ENCODE peak calls at places on chromosome 6, in five cellular contexts. S, Y, V, D and E are unnamed samples.
A peak's percentile ranks its signal among the peaks of the same experiment; 100 is the strongest.

GRCh38 chr6:169378620-169379381 is 125.2 kb upstream of the THBS2 start:
- DNase-seq in S (no peak), Y (no peak), V (no peak), D (no peak), E (no peak)

GRCh38 chr6:111057074-111057752 is 30.1 kb upstream of the SLC16A10 start:
- DNase-seq in S (peak; percentile 36), Y (peak; percentile 34), V (peak; percentile 63), D (no peak), E (no peak)

GRCh38 chr6:19988555-19988954 is 151.4 kb downstream of the ID4 start:
- DNase-seq in S (no peak), Y (no peak), V (peak; percentile 58), D (no peak), E (no peak)

GRCh38 chr6:158810149-158811095 is 8.7 kb downstream of the EZR start:
- DNase-seq in S (no peak), Y (no peak), V (no peak), D (no peak), E (no peak)

GRCh38 chr6:156901309-156902019 is 124.3 kb downstream of the ARID1B start:
- DNase-seq in S (no peak), Y (peak; percentile 48), V (no peak), D (no peak), E (no peak)

GRCh38 chr6:10518461-10519216 is 2.5 kb upstream of the GCNT2 start:
- DNase-seq in S (no peak), Y (no peak), V (peak; percentile 45), D (no peak), E (no peak)

GRCh38 chr6:85498596-85499258 is 48.8 kb downstream of the NT5E start:
- DNase-seq in S (no peak), Y (no peak), V (no peak), D (no peak), E (no peak)

GRCh38 chr6:147870745-147871144 is 362.3 kb downstream of the SAMD5 start:
- DNase-seq in S (no peak), Y (no peak), V (no peak), D (no peak), E (no peak)

GRCh38 chr6:139919107-139920026 is 544.9 kb upstream of the CITED2 start:
- DNase-seq in S (no peak), Y (no peak), V (no peak), D (no peak), E (no peak)

GRCh38 chr6:125037826-125038225 is 75.6 kb downstream of the RNF217 start:
- DNase-seq in S (no peak), Y (no peak), V (no peak), D (no peak), E (no peak)

GRCh38 chr6:149499066-149499465 is 14.3 kb upstream of the ZC3H12D start:
- DNase-seq in S (no peak), Y (no peak), V (peak; percentile 23), D (no peak), E (no peak)

DNA sequence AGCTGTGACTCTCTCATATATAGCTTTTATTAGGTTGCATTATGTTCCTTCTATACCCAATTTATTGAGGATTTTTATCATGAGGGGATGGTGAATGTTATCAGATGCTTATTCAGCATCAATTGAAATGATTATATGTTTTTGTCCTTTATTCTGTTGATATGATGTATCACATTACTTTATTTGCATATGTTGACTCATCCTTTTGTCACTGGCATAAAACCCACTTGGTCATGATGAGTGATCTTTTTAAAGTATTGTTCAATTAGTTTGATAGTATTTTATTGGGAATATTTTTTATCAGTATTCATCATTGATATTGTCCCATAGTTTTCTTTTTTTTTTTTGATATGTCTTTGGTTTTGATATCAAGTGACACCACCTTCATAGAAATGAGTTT is 529.9 kb downstream of the MMUT start:
- DNase-seq in S (no peak), Y (no peak), V (no peak), D (no peak), E (no peak)
- TF ChIP-seq CTCF in S (no peak), Y (no peak), V (no peak), D (no peak), E (no peak)

DNA sequence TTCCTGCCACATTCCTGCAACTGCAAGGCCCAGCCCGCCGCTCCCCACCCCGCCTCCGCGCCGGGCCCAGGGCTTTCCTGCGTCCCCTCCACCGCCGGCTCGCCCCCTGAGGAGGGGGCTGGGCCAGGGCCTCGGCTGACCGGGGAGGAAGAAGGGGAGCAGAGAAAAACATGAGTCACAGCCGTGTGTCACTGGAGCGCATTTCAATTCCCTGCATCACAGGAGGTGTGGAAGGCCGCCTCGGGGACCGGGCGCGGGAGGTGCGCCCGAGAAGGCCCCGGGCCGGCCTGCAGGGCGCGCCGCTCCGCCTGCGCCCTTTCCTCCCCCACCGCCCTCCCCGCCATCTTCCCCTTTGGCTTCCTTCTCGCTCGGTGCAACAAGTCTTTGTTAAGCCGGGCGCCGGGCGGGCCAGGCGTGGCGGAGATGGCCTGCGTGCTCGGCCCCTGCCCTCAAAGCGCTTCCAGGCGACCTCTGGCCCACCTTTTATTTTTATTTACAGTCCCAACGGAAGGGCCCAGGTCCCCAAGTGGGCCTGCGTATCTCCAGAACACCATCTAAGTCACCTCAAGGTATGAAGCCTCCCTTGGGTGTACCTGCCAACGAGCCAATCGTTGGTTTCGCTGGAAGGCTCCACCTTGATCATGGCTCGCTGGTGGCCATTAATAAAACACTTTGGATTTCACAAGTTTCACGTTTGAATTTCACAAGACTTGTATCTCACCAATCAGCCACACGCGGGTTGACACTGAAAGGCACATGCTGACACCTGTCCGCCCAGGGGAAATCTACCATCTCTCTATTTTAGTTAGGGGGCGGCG is 859 bp upstream of the HMGA1 start:
- DNase-seq in S (peak; percentile 65), Y (no peak), V (peak; percentile 86), D (peak; percentile 55), E (peak; percentile 66)
- TF ChIP-seq CTCF in S (no peak), Y (no peak), V (peak; percentile 3), D (no peak), E (peak; percentile 19)

GRCh38 chr6:135759831-135760230 is 91.7 kb upstream of the PDE7B start:
- DNase-seq in S (no peak), Y (no peak), V (no peak), D (no peak), E (no peak)
- TF ChIP-seq CTCF in S (no peak), Y (no peak), V (peak; percentile 12), D (no peak), E (no peak)

GRCh38 chr6:168020242-168020641 is 22.8 kb downstream of the KIF25 start:
- DNase-seq in S (no peak), Y (no peak), V (no peak), D (no peak), E (no peak)

GRCh38 chr6:168021581-168021980 is 24.1 kb downstream of the KIF25 start:
- DNase-seq in S (no peak), Y (no peak), V (no peak), D (no peak), E (no peak)

GRCh38 chr6:168024951-168025510 is 27.6 kb downstream of the KIF25 start:
- DNase-seq in S (no peak), Y (no peak), V (no peak), D (no peak), E (no peak)

GRCh38 chr6:168025831-168026325 is 28.4 kb downstream of the KIF25 start:
- DNase-seq in S (no peak), Y (no peak), V (no peak), D (no peak), E (no peak)

GRCh38 chr6:168022488-168023321 is 25.2 kb downstream of the KIF25 start:
- DNase-seq in S (no peak), Y (no peak), V (no peak), D (no peak), E (no peak)
- TF ChIP-seq CTCF in S (no peak), Y (no peak), V (no peak), D (no peak), E (no peak)

GRCh38 chr6:28900577-28901266 is 23.1 kb downstream of the TRIM27 start:
- DNase-seq in S (no peak), Y (no peak), V (no peak), D (no peak), E (no peak)

GRCh38 chr6:28898710-28898965 is 25.1 kb downstream of the TRIM27 start:
- DNase-seq in S (no peak), Y (no peak), V (no peak), D (no peak), E (no peak)

GRCh38 chr6:28893172-28893799 is 30.5 kb downstream of the TRIM27 start:
- DNase-seq in S (no peak), Y (no peak), V (no peak), D (no peak), E (no peak)

GRCh38 chr6:28895131-28895812 is 28.5 kb downstream of the TRIM27 start:
- DNase-seq in S (peak; percentile 93), Y (peak; percentile 92), V (peak; percentile 95), D (peak; percentile 86), E (peak; percentile 84)

GRCh38 chr6:28896505-28897392 is 27.0 kb downstream of the TRIM27 start:
- DNase-seq in S (peak; percentile 51), Y (peak; percentile 65), V (peak; percentile 78), D (peak; percentile 53), E (peak; percentile 42)
- TF ChIP-seq CTCF in S (no peak), Y (peak; percentile 41), V (peak; percentile 35), D (no peak), E (peak; percentile 38)

DNA sequence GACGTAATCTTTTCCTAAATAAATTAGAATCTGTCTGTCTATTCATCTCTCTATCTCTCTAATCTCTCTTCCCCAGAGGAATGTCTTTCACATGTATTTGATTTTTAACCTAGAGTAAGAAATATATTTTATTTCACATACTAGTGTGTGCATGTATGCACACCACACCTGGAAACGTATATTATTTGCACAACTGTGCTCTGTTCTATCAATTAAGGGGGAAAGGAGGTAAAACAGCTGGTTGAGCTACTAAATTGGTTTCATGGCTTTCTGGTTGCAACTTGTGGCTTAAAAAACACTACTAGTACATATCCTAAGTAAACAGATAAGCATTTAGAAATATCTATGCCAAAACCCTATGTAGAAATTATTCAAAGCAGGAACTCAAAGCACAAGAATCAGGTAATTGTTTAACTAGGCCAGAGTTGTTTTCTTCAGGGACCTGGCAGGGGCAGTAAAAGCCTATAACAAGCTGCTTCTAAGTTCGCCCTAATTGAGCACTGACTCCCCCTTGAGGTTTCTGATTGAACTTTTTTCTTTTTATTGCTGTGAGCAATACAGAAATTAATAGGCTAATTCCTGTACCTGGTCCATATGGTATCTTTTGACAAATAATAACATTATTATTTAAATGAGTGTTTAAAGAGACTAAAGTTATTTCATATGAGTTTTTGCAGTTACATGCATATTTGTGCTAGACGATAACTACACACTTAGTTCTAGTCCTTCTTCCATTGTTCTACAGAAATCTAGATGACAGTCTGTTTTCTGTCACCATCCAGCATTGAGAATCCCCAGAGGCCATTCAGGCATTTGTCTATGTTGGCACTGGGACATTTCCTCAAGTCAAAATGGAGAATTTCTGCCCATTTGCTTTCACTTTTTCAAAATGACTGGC is 88.6 kb downstream of the MCHR2 start:
- DNase-seq in S (no peak), Y (peak; percentile 15), V (peak; percentile 69), D (no peak), E (no peak)
- TF ChIP-seq CTCF in S (no peak), Y (peak; percentile 69), V (peak; percentile 59), D (peak; percentile 32), E (peak; percentile 10)

GRCh38 chr6:72524011-72524645 is 97.7 kb upstream of the KCNQ5 start:
- DNase-seq in S (no peak), Y (no peak), V (no peak), D (no peak), E (no peak)

GRCh38 chr6:72519871-72520270 is 102.0 kb upstream of the KCNQ5 start:
- DNase-seq in S (no peak), Y (no peak), V (no peak), D (no peak), E (no peak)

GRCh38 chr6:72521684-72522083 is 100.2 kb upstream of the KCNQ5 start:
- DNase-seq in S (no peak), Y (no peak), V (no peak), D (no peak), E (no peak)

GRCh38 chr6:72525821-72526550 is 95.9 kb upstream of the KCNQ5 start:
- DNase-seq in S (no peak), Y (no peak), V (no peak), D (no peak), E (no peak)

GRCh38 chr6:72522735-72523141 is 99.1 kb upstream of the KCNQ5 start:
- DNase-seq in S (no peak), Y (peak; percentile 19), V (peak; percentile 8), D (peak; percentile 34), E (no peak)
- TF ChIP-seq CTCF in S (no peak), Y (peak; percentile 18), V (no peak), D (no peak), E (no peak)